ENCODE peak calls at places on chromosomes 2 and 18, in seven cellular contexts. One of them, this sample, is unnamed.

GRCh38 chr2:129709956-129710598 is 269.4 kb upstream of the RAB6C start:
- DNase-seq in NCI-H2081 treated with DMSO at 0.1 percent for 48 hours: no peak
- DNase-seq in left lung: no peak
- DNase-seq in activated T-helper 9 cell treated with anti-CD3 and anti-CD28 coated beads, Interleukin-2, amount 50 U/mL, for 16 hours: no peak
- DNase-seq in cerebellum: no peak
- DNase-seq in HFF-Myc: no peak
- DNase-seq in EL: no peak
- DNase-seq in this sample: no peak

GRCh38 chr2:85549826-85550225 is 10.9 kb downstream of the MAT2A start:
- DNase-seq in NCI-H2081 treated with DMSO at 0.1 percent for 48 hours: no peak
- DNase-seq in left lung: no peak
- DNase-seq in activated T-helper 9 cell treated with anti-CD3 and anti-CD28 coated beads, Interleukin-2, amount 50 U/mL, for 16 hours: no peak
- DNase-seq in cerebellum: no peak
- DNase-seq in HFF-Myc: peak; percentile 94
- DNase-seq in EL: peak; percentile 95
- DNase-seq in this sample: peak; percentile 81

GRCh38 chr18:8177330-8178016 is 431.8 kb upstream of the RAB12 start:
- DNase-seq in NCI-H2081 treated with DMSO at 0.1 percent for 48 hours: no peak
- DNase-seq in left lung: no peak
- DNase-seq in activated T-helper 9 cell treated with anti-CD3 and anti-CD28 coated beads, Interleukin-2, amount 50 U/mL, for 16 hours: no peak
- DNase-seq in cerebellum: no peak
- DNase-seq in HFF-Myc: no peak
- DNase-seq in EL: no peak
- DNase-seq in this sample: no peak

GRCh38 chr2:201158111-201158929 is 24.6 kb upstream of the CASP10 start:
- DNase-seq in NCI-H2081 treated with DMSO at 0.1 percent for 48 hours: peak; percentile 14
- DNase-seq in left lung: peak; percentile 89
- DNase-seq in activated T-helper 9 cell treated with anti-CD3 and anti-CD28 coated beads, Interleukin-2, amount 50 U/mL, for 16 hours: no peak
- DNase-seq in cerebellum: peak; percentile 66
- DNase-seq in HFF-Myc: peak; percentile 61
- DNase-seq in EL: peak; percentile 80
- DNase-seq in this sample: peak; percentile 56

GRCh38 chr2:156182132-156182531 is 150.4 kb downstream of the NR4A2 start:
- DNase-seq in NCI-H2081 treated with DMSO at 0.1 percent for 48 hours: peak; percentile 51
- DNase-seq in left lung: no peak
- DNase-seq in activated T-helper 9 cell treated with anti-CD3 and anti-CD28 coated beads, Interleukin-2, amount 50 U/mL, for 16 hours: no peak
- DNase-seq in cerebellum: no peak
- DNase-seq in HFF-Myc: no peak
- DNase-seq in EL: no peak
- DNase-seq in this sample: no peak

GRCh38 chr2:73970850-73971471 is 13.7 kb upstream of the TET3 start:
- DNase-seq in NCI-H2081 treated with DMSO at 0.1 percent for 48 hours: no peak
- DNase-seq in left lung: peak; percentile 89
- DNase-seq in activated T-helper 9 cell treated with anti-CD3 and anti-CD28 coated beads, Interleukin-2, amount 50 U/mL, for 16 hours: peak; percentile 6
- DNase-seq in cerebellum: peak; percentile 61
- DNase-seq in HFF-Myc: no peak
- DNase-seq in EL: no peak
- DNase-seq in this sample: no peak

GRCh38 chr18:57631697-57632096 is 10.1 kb upstream of the NARS1 start:
- DNase-seq in NCI-H2081 treated with DMSO at 0.1 percent for 48 hours: no peak
- DNase-seq in left lung: no peak
- DNase-seq in activated T-helper 9 cell treated with anti-CD3 and anti-CD28 coated beads, Interleukin-2, amount 50 U/mL, for 16 hours: no peak
- DNase-seq in cerebellum: no peak
- DNase-seq in HFF-Myc: no peak
- DNase-seq in EL: no peak
- DNase-seq in this sample: no peak

GRCh38 chr2:97779141-97779540 is 65.8 kb downstream of the ZAP70 start:
- DNase-seq in NCI-H2081 treated with DMSO at 0.1 percent for 48 hours: no peak
- DNase-seq in left lung: no peak
- DNase-seq in activated T-helper 9 cell treated with anti-CD3 and anti-CD28 coated beads, Interleukin-2, amount 50 U/mL, for 16 hours: no peak
- DNase-seq in cerebellum: no peak
- DNase-seq in HFF-Myc: no peak
- DNase-seq in EL: no peak
- DNase-seq in this sample: no peak

GRCh38 chr2:45009928-45010705 is 865 bp upstream of the SIX2 start:
- DNase-seq in NCI-H2081 treated with DMSO at 0.1 percent for 48 hours: no peak
- DNase-seq in left lung: peak; percentile 85
- DNase-seq in activated T-helper 9 cell treated with anti-CD3 and anti-CD28 coated beads, Interleukin-2, amount 50 U/mL, for 16 hours: no peak
- DNase-seq in cerebellum: no peak
- DNase-seq in HFF-Myc: no peak
- DNase-seq in EL: peak; percentile 79
- DNase-seq in this sample: peak; percentile 78

GRCh38 chr18:24209558-24209957 is 70.7 kb downstream of the CABYR start:
- DNase-seq in NCI-H2081 treated with DMSO at 0.1 percent for 48 hours: no peak
- DNase-seq in left lung: no peak
- DNase-seq in activated T-helper 9 cell treated with anti-CD3 and anti-CD28 coated beads, Interleukin-2, amount 50 U/mL, for 16 hours: no peak
- DNase-seq in cerebellum: no peak
- DNase-seq in HFF-Myc: no peak
- DNase-seq in EL: peak; percentile 22
- DNase-seq in this sample: no peak

GRCh38 chr2:180524458-180524857 is 455.9 kb upstream of the UBE2E3 start:
- DNase-seq in NCI-H2081 treated with DMSO at 0.1 percent for 48 hours: no peak
- DNase-seq in left lung: no peak
- DNase-seq in activated T-helper 9 cell treated with anti-CD3 and anti-CD28 coated beads, Interleukin-2, amount 50 U/mL, for 16 hours: no peak
- DNase-seq in cerebellum: peak; percentile 6
- DNase-seq in HFF-Myc: no peak
- DNase-seq in EL: peak; percentile 11
- DNase-seq in this sample: no peak

GRCh38 chr18:61893971-61894750 is 1.4 kb upstream of the RNF152 start:
- DNase-seq in NCI-H2081 treated with DMSO at 0.1 percent for 48 hours: no peak
- DNase-seq in left lung: peak; percentile 90
- DNase-seq in activated T-helper 9 cell treated with anti-CD3 and anti-CD28 coated beads, Interleukin-2, amount 50 U/mL, for 16 hours: peak; percentile 51
- DNase-seq in cerebellum: peak; percentile 92
- DNase-seq in HFF-Myc: no peak
- DNase-seq in EL: peak; percentile 79
- DNase-seq in this sample: no peak

GRCh38 chr2:12155308-12156061 is 409.1 kb downstream of the LPIN1 start:
- DNase-seq in NCI-H2081 treated with DMSO at 0.1 percent for 48 hours: no peak
- DNase-seq in left lung: no peak
- DNase-seq in activated T-helper 9 cell treated with anti-CD3 and anti-CD28 coated beads, Interleukin-2, amount 50 U/mL, for 16 hours: no peak
- DNase-seq in cerebellum: no peak
- DNase-seq in HFF-Myc: peak; percentile 66
- DNase-seq in EL: peak; percentile 84
- DNase-seq in this sample: peak; percentile 68

GRCh38 chr2:172680595-172681176 is 55.0 kb upstream of the RAPGEF4 start:
- DNase-seq in NCI-H2081 treated with DMSO at 0.1 percent for 48 hours: no peak
- DNase-seq in left lung: no peak
- DNase-seq in activated T-helper 9 cell treated with anti-CD3 and anti-CD28 coated beads, Interleukin-2, amount 50 U/mL, for 16 hours: no peak
- DNase-seq in cerebellum: no peak
- DNase-seq in HFF-Myc: no peak
- DNase-seq in EL: no peak
- DNase-seq in this sample: no peak

GRCh38 chr2:26883971-26884370 is 36.0 kb downstream of the DPYSL5 start:
- DNase-seq in NCI-H2081 treated with DMSO at 0.1 percent for 48 hours: no peak
- DNase-seq in left lung: no peak
- DNase-seq in activated T-helper 9 cell treated with anti-CD3 and anti-CD28 coated beads, Interleukin-2, amount 50 U/mL, for 16 hours: no peak
- DNase-seq in cerebellum: no peak
- DNase-seq in HFF-Myc: no peak
- DNase-seq in EL: no peak
- DNase-seq in this sample: no peak

GRCh38 chr18:9120796-9121195 is 15.8 kb upstream of the ANKRD12 start:
- DNase-seq in NCI-H2081 treated with DMSO at 0.1 percent for 48 hours: no peak
- DNase-seq in left lung: no peak
- DNase-seq in activated T-helper 9 cell treated with anti-CD3 and anti-CD28 coated beads, Interleukin-2, amount 50 U/mL, for 16 hours: no peak
- DNase-seq in cerebellum: no peak
- DNase-seq in HFF-Myc: no peak
- DNase-seq in EL: no peak
- DNase-seq in this sample: no peak

GRCh38 chr2:170375192-170375591 is 197.2 kb downstream of the MYO3B start:
- DNase-seq in NCI-H2081 treated with DMSO at 0.1 percent for 48 hours: no peak
- DNase-seq in left lung: no peak
- DNase-seq in activated T-helper 9 cell treated with anti-CD3 and anti-CD28 coated beads, Interleukin-2, amount 50 U/mL, for 16 hours: no peak
- DNase-seq in cerebellum: no peak
- DNase-seq in HFF-Myc: no peak
- DNase-seq in EL: no peak
- DNase-seq in this sample: no peak

GRCh38 chr2:6352906-6353515 is 512.7 kb downstream of the CMPK2 start:
- DNase-seq in NCI-H2081 treated with DMSO at 0.1 percent for 48 hours: no peak
- DNase-seq in left lung: peak; percentile 72
- DNase-seq in activated T-helper 9 cell treated with anti-CD3 and anti-CD28 coated beads, Interleukin-2, amount 50 U/mL, for 16 hours: no peak
- DNase-seq in cerebellum: no peak
- DNase-seq in HFF-Myc: no peak
- DNase-seq in EL: peak; percentile 10
- DNase-seq in this sample: no peak

GRCh38 chr2:85504434-85505261 is 34.3 kb upstream of the MAT2A start:
- DNase-seq in NCI-H2081 treated with DMSO at 0.1 percent for 48 hours: peak; percentile 58
- DNase-seq in left lung: no peak
- DNase-seq in activated T-helper 9 cell treated with anti-CD3 and anti-CD28 coated beads, Interleukin-2, amount 50 U/mL, for 16 hours: no peak
- DNase-seq in cerebellum: no peak
- DNase-seq in HFF-Myc: peak; percentile 92
- DNase-seq in EL: peak; percentile 98
- DNase-seq in this sample: peak; percentile 81

GRCh38 chr2:45337396-45337795 is 273.7 kb downstream of the SRBD1 start:
- DNase-seq in NCI-H2081 treated with DMSO at 0.1 percent for 48 hours: no peak
- DNase-seq in left lung: no peak
- DNase-seq in activated T-helper 9 cell treated with anti-CD3 and anti-CD28 coated beads, Interleukin-2, amount 50 U/mL, for 16 hours: no peak
- DNase-seq in cerebellum: no peak
- DNase-seq in HFF-Myc: no peak
- DNase-seq in EL: no peak
- DNase-seq in this sample: no peak

GRCh38 chr2:45850558-45850957 is 199.1 kb downstream of the PRKCE start:
- DNase-seq in NCI-H2081 treated with DMSO at 0.1 percent for 48 hours: no peak
- DNase-seq in left lung: no peak
- DNase-seq in activated T-helper 9 cell treated with anti-CD3 and anti-CD28 coated beads, Interleukin-2, amount 50 U/mL, for 16 hours: no peak
- DNase-seq in cerebellum: no peak
- DNase-seq in HFF-Myc: no peak
- DNase-seq in EL: no peak
- DNase-seq in this sample: no peak

GRCh38 chr18:34913837-34914755 is 127.1 kb upstream of the MAPRE2 start:
- DNase-seq in NCI-H2081 treated with DMSO at 0.1 percent for 48 hours: no peak
- DNase-seq in left lung: no peak
- DNase-seq in activated T-helper 9 cell treated with anti-CD3 and anti-CD28 coated beads, Interleukin-2, amount 50 U/mL, for 16 hours: no peak
- DNase-seq in cerebellum: no peak
- DNase-seq in HFF-Myc: no peak
- DNase-seq in EL: peak; percentile 53
- DNase-seq in this sample: no peak

GRCh38 chr2:221997100-221997499 is 301.7 kb downstream of the PAX3 start:
- DNase-seq in NCI-H2081 treated with DMSO at 0.1 percent for 48 hours: no peak
- DNase-seq in left lung: no peak
- DNase-seq in activated T-helper 9 cell treated with anti-CD3 and anti-CD28 coated beads, Interleukin-2, amount 50 U/mL, for 16 hours: no peak
- DNase-seq in cerebellum: no peak
- DNase-seq in HFF-Myc: peak; percentile 85
- DNase-seq in EL: peak; percentile 95
- DNase-seq in this sample: no peak

This sample was measured in AG09319.